ENCODE peak calls at places on chromosome 22, in six cellular contexts. O is IMR-90, N is neuronal stem cell, M is mesenchymal stem cell, T is trophoblast cell, Q is H1. V is an unnamed sample.

GRCh38 chr22:30575859-30576258 is 1.4 kb upstream of the GAL3ST1 start:
- DNase-seq in M (no peak), T (no peak), N (no peak), O (no peak), Q (no peak), V (no peak)

GRCh38 chr22:48188211-48188845 is 1425.9 kb downstream of the TBC1D22A start:
- DNase-seq in N (no peak), O (no peak), Q (no peak), M (peak), T (no peak), V (no peak)

GRCh38 chr22:48315415-48316244 is 1512.0 kb downstream of the BRD1 start:
- DNase-seq in N (no peak), T (no peak), Q (no peak), O (no peak), M (no peak), V (no peak)

GRCh38 chr22:45932066-45932465 is 44.9 kb downstream of the WNT7B start:
- DNase-seq in T (no peak), M (no peak), O (no peak), N (no peak), Q (no peak), V (no peak)

GRCh38 chr22:22099194-22099486 is 116.6 kb upstream of the TOP3B start:
- DNase-seq in T (no peak), Q (no peak), M (no peak), N (no peak), O (no peak), V (no peak)

GRCh38 chr22:32217465-32217864 is 12.6 kb upstream of the RFPL2 start:
- DNase-seq in N (no peak), O (no peak), Q (no peak), T (no peak), M (no peak), V (no peak)

GRCh38 chr22:27989758-27990450 is 70.8 kb upstream of the PITPNB start:
- DNase-seq in Q (no peak), N (no peak), O (no peak), T (no peak), M (no peak), V (no peak)

GRCh38 chr22:50107529-50107928 is 17.7 kb downstream of the MOV10L1 start:
- DNase-seq in T (no peak), M (no peak), Q (no peak), N (no peak), O (no peak), V (no peak)

GRCh38 chr22:50481440-50482106 is at the start of gene ADM2:
- DNase-seq in Q (peak), N (peak), M (peak), O (no peak), T (no peak), V (peak)

GRCh38 chr22:33903012-33903411 is 17.3 kb downstream of the LARGE1 start:
- DNase-seq in N (no peak), T (no peak), O (no peak), M (no peak), Q (no peak), V (no peak)

GRCh38 chr22:46984751-46985506 is 222.5 kb downstream of the TBC1D22A start:
- DNase-seq in T (no peak), M (peak), O (peak), N (no peak), Q (no peak), V (no peak)

GRCh38 chr22:24305260-24305692 is 34.6 kb downstream of the SPECC1L start:
- DNase-seq in Q (no peak), O (peak), T (no peak), M (no peak), N (no peak), V (no peak)

GRCh38 chr22:49090061-49090852 is 737.4 kb downstream of the BRD1 start:
- DNase-seq in O (no peak), N (no peak), M (no peak), T (no peak), Q (no peak), V (no peak)

GRCh38 chr22:33451851-33452469 is 393.8 kb upstream of the SYN3 start:
- DNase-seq in O (peak), T (no peak), N (no peak), M (peak), Q (no peak), V (no peak)

GRCh38 chr22:35538801-35539321 is 1.8 kb upstream of the RASD2 start:
- DNase-seq in M (peak), O (no peak), Q (peak), N (no peak), T (peak), V (peak)

GRCh38 chr22:20864186-20864908 is 5.5 kb downstream of the SNAP29 start:
- DNase-seq in N (no peak), M (no peak), T (peak), Q (no peak), O (no peak), V (no peak)

GRCh38 chr22:22835242-22835641 is 52.4 kb upstream of the IGLL5 start:
- DNase-seq in O (no peak), M (no peak), T (no peak), Q (no peak), N (no peak), V (no peak)

GRCh38 chr22:40498454-40499186 is 128.2 kb downstream of the SGSM3 start:
- DNase-seq in M (peak), Q (no peak), T (peak), N (no peak), O (peak), V (peak)
- H3K4me3 ChIP-seq in M (no peak), Q (no peak), T (no peak), N (no peak), O (no peak), V (no peak)

DNA sequence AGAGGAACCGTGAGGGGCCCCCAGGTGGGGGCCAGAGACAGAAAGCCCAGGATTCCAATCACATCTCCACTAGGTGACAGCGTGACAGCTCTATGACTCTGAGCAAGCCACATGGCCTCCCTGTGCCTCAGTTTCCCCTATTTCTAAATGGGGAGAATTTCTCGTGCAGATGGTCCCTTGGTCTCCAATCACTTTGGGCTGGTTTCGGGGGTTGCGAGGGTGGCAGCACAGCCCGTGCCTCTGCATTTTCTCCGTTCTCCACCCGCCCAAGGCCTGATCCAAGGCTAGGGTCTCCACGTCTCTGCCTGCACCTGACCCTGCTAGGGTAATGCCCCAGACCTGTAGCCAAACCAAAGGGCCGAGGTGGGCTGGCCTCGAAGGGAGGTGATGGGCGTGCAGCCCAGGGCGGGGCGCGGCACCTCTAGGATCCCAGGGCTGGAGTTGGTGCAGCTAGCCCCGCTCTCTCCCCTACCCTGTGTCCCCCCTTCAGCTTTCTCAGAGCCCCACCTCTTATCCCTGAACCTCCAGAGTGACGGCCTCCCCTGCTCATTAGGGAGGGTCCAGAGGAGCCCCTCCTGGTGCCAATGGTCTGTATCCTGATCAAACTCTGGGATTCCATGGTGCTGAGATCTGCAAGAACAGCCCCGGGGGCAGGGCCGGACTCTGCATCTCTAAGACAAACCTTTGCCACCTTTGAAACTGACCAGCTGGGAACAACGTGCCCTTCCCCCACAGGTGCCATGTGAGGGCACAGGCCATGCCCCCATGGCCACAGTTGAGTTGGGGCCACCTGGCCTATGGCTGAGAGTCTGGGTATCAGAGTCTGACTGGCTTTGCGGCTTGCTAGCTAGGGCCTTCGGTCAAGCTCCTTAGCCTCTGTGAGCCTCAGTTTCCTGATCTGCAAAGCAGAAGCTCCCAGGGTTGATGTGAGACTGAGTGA is 22.9 kb upstream of the CBX7 start:
- DNase-seq in Q (peak), M (peak), N (no peak), T (peak), O (no peak), V (peak)
- H2BK5ac ChIP-seq in Q (peak), M (peak), N (peak), T (peak), O (peak), V (peak)

GRCh38 chr22:41682033-41682807 is 6.4 kb downstream of the SNU13 start:
- DNase-seq in O (peak), M (peak), Q (peak), T (peak), N (peak), V (peak)
- H3K18ac ChIP-seq in O (no peak), M (no peak), Q (no peak), T (no peak), N (peak), V (no peak)

GRCh38 chr22:36680038-36680437 is 23.5 kb downstream of the CACNG2 start:
- DNase-seq in N (no peak), Q (no peak), M (no peak), O (no peak), T (no peak), V (no peak)
- H3K4me3 ChIP-seq in N (no peak), Q (no peak), M (no peak), O (no peak), T (peak), V (no peak)

GRCh38 chr22:38181453-38182200 is at the start of gene PLA2G6:
- DNase-seq in N (peak), O (peak), Q (peak), M (peak), T (peak), V (peak)
- H2BK5ac ChIP-seq in N (peak), O (peak), Q (peak), M (peak), T (peak), V (peak)

GRCh38 chr22:43078522-43078921 is 10.7 kb downstream of the TTLL1 start:
- DNase-seq in Q (no peak), T (no peak), N (no peak), M (no peak), O (no peak), V (no peak)
- H3K18ac ChIP-seq in Q (no peak), T (no peak), N (no peak), M (no peak), O (no peak), V (no peak)

V was measured in mesendoderm.